ENCODE peak calls at places on chromosomes 6 and 20, in nine cellular contexts. U, D, S, W, V, Z, I, E and J are unnamed samples.

GRCh38 chr6:169075211-169075621 is 178.4 kb downstream of the THBS2 start:
- DNase-seq in D (peak), W (peak), V (no peak), Z (peak), U (peak), E (peak), I (peak), S (no peak), J (no peak)

GRCh38 chr20:42594659-42595058 is 595.0 kb downstream of the PTPRT start:
- DNase-seq in U (no peak), D (no peak), V (no peak), I (no peak), S (no peak), E (no peak), Z (no peak), W (no peak), J (no peak)

GRCh38 chr6:25944655-25945054 is 14.2 kb upstream of the SLC17A2 start:
- DNase-seq in V (no peak), Z (no peak), S (no peak), U (no peak), E (no peak), W (no peak), I (no peak), D (no peak), J (no peak)

GRCh38 chr20:2658414-2659354 is 5.3 kb downstream of the IDH3B start:
- DNase-seq in S (no peak), V (no peak), W (no peak), U (no peak), I (peak), D (no peak), Z (no peak), E (no peak), J (no peak)

GRCh38 chr20:63911171-63911570 is 16.2 kb downstream of the DNAJC5 start:
- DNase-seq in V (no peak), W (no peak), S (no peak), I (no peak), Z (peak), D (peak), E (no peak), U (peak), J (no peak)

GRCh38 chr20:6806291-6806690 is 38.8 kb downstream of the BMP2 start:
- DNase-seq in I (no peak), S (no peak), V (no peak), E (no peak), U (no peak), Z (no peak), D (no peak), W (no peak), J (no peak)

GRCh38 chr6:5866547-5867051 is 140.1 kb downstream of the NRN1 start:
- DNase-seq in U (no peak), I (peak), E (peak), D (peak), Z (peak), V (peak), S (no peak), W (no peak), J (peak)

GRCh38 chr20:57629976-57630525 is 9.8 kb upstream of the ZBP1 start:
- DNase-seq in Z (no peak), I (no peak), E (no peak), S (no peak), W (no peak), V (no peak), D (no peak), U (no peak), J (peak)

GRCh38 chr6:3913958-3914337 is 64.8 kb downstream of the FAM50B start:
- DNase-seq in S (no peak), Z (no peak), V (no peak), D (peak), W (no peak), E (no peak), I (no peak), U (no peak), J (no peak)

GRCh38 chr6:145688493-145688905 is 46.8 kb downstream of the EPM2A start:
- DNase-seq in I (peak), U (no peak), Z (no peak), D (no peak), E (peak), S (no peak), V (no peak), W (no peak), J (no peak)

GRCh38 chr6:126033696-126034095 is 47.4 kb downstream of the TRMT11 start:
- DNase-seq in W (peak), V (peak), S (no peak), E (peak), Z (peak), I (peak), D (peak), U (peak), J (no peak)

GRCh38 chr20:42589976-42590639 is 599.6 kb downstream of the PTPRT start:
- DNase-seq in E (no peak), I (no peak), V (no peak), S (no peak), U (no peak), D (no peak), Z (no peak), W (no peak), J (no peak)

GRCh38 chr6:98828991-98829411 is 5.4 kb upstream of the POU3F2 start:
- DNase-seq in S (no peak), W (no peak), V (no peak), E (no peak), Z (no peak), U (no peak), I (no peak), D (no peak), J (no peak)